ENCODE peak calls at places on chromosomes 5 and 9, in ten cellular contexts. D is IMR-90; V is EH; N is T-helper 2 cell; K is fibroblast of mammary gland; I is BE2C; T is HT1080; M is EL; W is progenitor cell of endocrine pancreas; B is effector CD4-positive, alpha-beta T cell. P is an unnamed sample.

GRCh38 chr5:6773342-6774035 is 60.3 kb downstream of the TENT4A start:
- DNase-seq in V (no peak), M (no peak), T (no peak), K (no peak), W (no peak), B (no peak), N (no peak), I (no peak), D (no peak), P (no peak)

GRCh38 chr9:92726971-92727715 is 37.5 kb downstream of the BICD2 start:
- DNase-seq in W (no peak), T (peak), N (no peak), V (no peak), M (peak), I (no peak), K (peak), D (peak), B (no peak), P (no peak)

GRCh38 chr5:52983731-52984620 is 5.2 kb upstream of the ITGA2 start:
- DNase-seq in K (peak), M (no peak), B (no peak), I (no peak), D (peak), W (no peak), T (peak), N (no peak), V (peak), P (no peak)

GRCh38 chr5:7856855-7857254 is 5.9 kb upstream of the CFAP90 start:
- DNase-seq in N (no peak), V (peak), D (peak), W (no peak), M (peak), K (peak), I (peak), T (no peak), B (no peak), P (peak)

GRCh38 chr9:15287309-15287708 is 19.7 kb downstream of the TTC39B start:
- DNase-seq in N (no peak), B (no peak), D (no peak), T (no peak), I (no peak), V (no peak), M (no peak), W (no peak), K (no peak), P (no peak)

GRCh38 chr5:102772273-102772672 is 17.2 kb downstream of the PAM start:
- DNase-seq in B (no peak), D (no peak), V (no peak), M (no peak), T (no peak), W (no peak), K (no peak), N (no peak), I (no peak), P (peak)

GRCh38 chr9:93713716-93714115 is 137.3 kb downstream of the PHF2 start:
- DNase-seq in W (no peak), K (no peak), M (peak), N (no peak), V (peak), I (no peak), D (no peak), T (peak), B (no peak), P (no peak)

GRCh38 chr9:98607787-98608186 is 100.9 kb downstream of the GABBR2 start:
- DNase-seq in M (peak), W (no peak), T (peak), D (peak), V (peak), N (no peak), I (no peak), K (peak), B (no peak), P (no peak)

GRCh38 chr9:129440394-129441186 is 180.3 kb downstream of the C9orf50 start:
- DNase-seq in M (no peak), W (no peak), B (no peak), T (no peak), V (no peak), N (no peak), I (no peak), K (no peak), D (no peak), P (no peak)

GRCh38 chr9:124139001-124139400 is 118.7 kb upstream of the NEK6 start:
- DNase-seq in D (peak), W (no peak), B (no peak), I (no peak), N (no peak), M (peak), V (peak), K (peak), T (no peak), P (no peak)

GRCh38 chr9:79701651-79702050 is 129.9 kb downstream of the TLE4 start:
- DNase-seq in D (no peak), T (no peak), W (no peak), K (peak), B (no peak), I (no peak), N (no peak), V (peak), M (peak), P (peak)

GRCh38 chr5:74375271-74375670 is 265.3 kb downstream of the ENC1 start:
- DNase-seq in N (no peak), K (no peak), D (no peak), M (no peak), W (no peak), V (no peak), B (no peak), I (no peak), T (no peak), P (no peak)

GRCh38 chr9:86708918-86709835 is 238.1 kb downstream of the GAS1 start:
- DNase-seq in T (no peak), K (no peak), I (no peak), V (no peak), D (no peak), M (no peak), N (no peak), B (no peak), W (no peak), P (no peak)

GRCh38 chr9:37134166-37134565 is 13.8 kb downstream of the ZCCHC7 start:
- DNase-seq in K (no peak), B (no peak), V (no peak), M (no peak), T (no peak), I (no peak), W (no peak), D (no peak), N (no peak), P (no peak)

GRCh38 chr5:52498607-52499006 is 289.1 kb upstream of the ITGA1 start:
- DNase-seq in N (no peak), T (no peak), I (no peak), V (no peak), B (no peak), D (no peak), M (no peak), W (no peak), K (no peak), P (no peak)

GRCh38 chr5:134420326-134420725 is 8.6 kb upstream of the CDKN2AIPNL start:
- DNase-seq in W (no peak), V (peak), I (no peak), D (peak), B (no peak), T (peak), N (no peak), M (peak), K (peak), P (no peak)

GRCh38 chr9:129569506-129570449 is 51.1 kb downstream of the C9orf50 start:
- DNase-seq in V (peak), B (no peak), D (peak), M (peak), W (no peak), N (no peak), T (no peak), I (no peak), K (peak), P (peak)

GRCh38 chr5:139494256-139494655 is 11.7 kb upstream of the STING1 start:
- DNase-seq in M (peak), K (peak), I (no peak), D (no peak), W (no peak), T (no peak), V (peak), N (no peak), B (no peak), P (no peak)

GRCh38 chr5:74233091-74233490 is 407.4 kb downstream of the ENC1 start:
- DNase-seq in M (no peak), D (no peak), N (no peak), I (no peak), B (no peak), V (no peak), T (no peak), K (no peak), W (no peak), P (no peak)

GRCh38 chr5:123992641-123993040 is 480.7 kb downstream of the CSNK1G3 start:
- DNase-seq in W (no peak), N (no peak), T (no peak), V (no peak), B (no peak), I (no peak), K (no peak), D (no peak), M (no peak), P (no peak)

GRCh38 chr5:135058326-135058725 is 24.3 kb upstream of the PITX1 start:
- DNase-seq in K (no peak), W (no peak), I (no peak), V (peak), B (no peak), N (no peak), D (no peak), M (no peak), T (no peak), P (no peak)

P was measured in AML-193.